ENCODE peak calls at places on chromosome 19, in four cellular contexts. One of them, this sample, is unnamed.

GRCh38 chr19:27966390-27966816 is 1246.5 kb downstream of the UQCRFS1 start:
- DNase-seq in tibial artery: no peak
- DNase-seq in HCT116: no peak
- DNase-seq in cardiac muscle cell: no peak
- DNase-seq in this sample: peak; percentile 2

GRCh38 chr19:30060872-30061556 is 119.0 kb downstream of the URI1 start:
- DNase-seq in HCT116: no peak
- DNase-seq in tibial artery: no peak
- DNase-seq in cardiac muscle cell: no peak
- DNase-seq in this sample: no peak

GRCh38 chr19:15256708-15257331 is 24.6 kb upstream of the EPHX3 start:
- DNase-seq in tibial artery: no peak
- DNase-seq in HCT116: no peak
- DNase-seq in cardiac muscle cell: no peak
- DNase-seq in this sample: no peak

GRCh38 chr19:29299416-29300380 is 86.7 kb upstream of the UQCRFS1 start:
- DNase-seq in cardiac muscle cell: no peak
- DNase-seq in HCT116: no peak
- DNase-seq in tibial artery: no peak
- DNase-seq in this sample: no peak

GRCh38 chr19:3851254-3852176 is 17.3 kb downstream of the ZFR2 start:
- DNase-seq in HCT116: peak; percentile 39
- DNase-seq in tibial artery: no peak
- DNase-seq in cardiac muscle cell: no peak
- DNase-seq in this sample: no peak

GRCh38 chr19:3034845-3035541 is 5.9 kb upstream of the TLE2 start:
- DNase-seq in HCT116: no peak
- DNase-seq in tibial artery: no peak
- DNase-seq in cardiac muscle cell: peak; percentile 37
- DNase-seq in this sample: no peak

GRCh38 chr19:5053661-5054060 is 84.7 kb downstream of the KDM4B start:
- DNase-seq in HCT116: no peak
- DNase-seq in tibial artery: no peak
- DNase-seq in cardiac muscle cell: no peak
- DNase-seq in this sample: no peak

GRCh38 chr19:4596033-4596904 is 36.8 kb upstream of the SEMA6B start:
- DNase-seq in tibial artery: no peak
- DNase-seq in HCT116: no peak
- DNase-seq in cardiac muscle cell: no peak
- DNase-seq in this sample: no peak

GRCh38 chr19:33444993-33445751 is 71.7 kb downstream of the CEBPG start:
- DNase-seq in tibial artery: no peak
- DNase-seq in cardiac muscle cell: no peak
- DNase-seq in HCT116: no peak
- DNase-seq in this sample: no peak

GRCh38 chr19:14368011-14368513 is 13.2 kb upstream of the ADGRE5 start:
- DNase-seq in HCT116: no peak
- DNase-seq in cardiac muscle cell: no peak
- DNase-seq in tibial artery: no peak
- DNase-seq in this sample: no peak

GRCh38 chr19:13334801-13335481 is 171.3 kb downstream of the CACNA1A start:
- DNase-seq in tibial artery: no peak
- DNase-seq in cardiac muscle cell: no peak
- DNase-seq in HCT116: peak; percentile 90
- DNase-seq in this sample: no peak

GRCh38 chr19:34508540-34508939 is 27.0 kb downstream of the WTIP start:
- DNase-seq in HCT116: no peak
- DNase-seq in tibial artery: no peak
- DNase-seq in cardiac muscle cell: no peak
- DNase-seq in this sample: no peak

GRCh38 chr19:5953034-5953589 is 24.8 kb downstream of the RANBP3 start:
- DNase-seq in tibial artery: no peak
- DNase-seq in cardiac muscle cell: no peak
- DNase-seq in HCT116: no peak
- DNase-seq in this sample: no peak

GRCh38 chr19:9945319-9945966 is 9.1 kb upstream of the OLFM2 start:
- DNase-seq in HCT116: no peak
- DNase-seq in cardiac muscle cell: no peak
- DNase-seq in tibial artery: peak; percentile 93
- DNase-seq in this sample: peak; percentile 26

GRCh38 chr19:35040474-35040825 is 1.1 kb upstream of the HPN start:
- DNase-seq in HCT116: no peak
- DNase-seq in tibial artery: no peak
- DNase-seq in cardiac muscle cell: no peak
- DNase-seq in this sample: no peak

GRCh38 chr19:41351339-41352245 is 2.1 kb downstream of the TGFB1 start:
- DNase-seq in cardiac muscle cell: peak; percentile 48
- DNase-seq in tibial artery: peak; percentile 75
- DNase-seq in HCT116: no peak
- DNase-seq in this sample: peak; percentile 86

GRCh38 chr19:48645652-48646191 is at the start of gene CA11:
- DNase-seq in HCT116: no peak
- DNase-seq in tibial artery: no peak
- DNase-seq in cardiac muscle cell: no peak
- DNase-seq in this sample: no peak

GRCh38 chr19:19227217-19227616 is 15.5 kb downstream of the NCAN start:
- DNase-seq in HCT116: no peak
- DNase-seq in tibial artery: no peak
- DNase-seq in cardiac muscle cell: no peak
- DNase-seq in this sample: no peak

GRCh38 chr19:28485300-28485699 is 727.7 kb downstream of the UQCRFS1 start:
- DNase-seq in tibial artery: peak; percentile 36
- DNase-seq in HCT116: no peak
- DNase-seq in cardiac muscle cell: peak; percentile 42
- DNase-seq in this sample: no peak

GRCh38 chr19:40702337-40703012 is 12.0 kb upstream of the NUMBL start:
- DNase-seq in cardiac muscle cell: peak; percentile 68
- DNase-seq in HCT116: no peak
- DNase-seq in tibial artery: no peak
- DNase-seq in this sample: no peak

GRCh38 chr19:48512504-48513288 is 1.1 kb upstream of the LMTK3 start:
- DNase-seq in tibial artery: no peak
- DNase-seq in HCT116: no peak
- DNase-seq in cardiac muscle cell: no peak
- DNase-seq in this sample: no peak

GRCh38 chr19:2503521-2504109 is 27.7 kb downstream of the GADD45B start:
- DNase-seq in tibial artery: no peak
- DNase-seq in cardiac muscle cell: peak; percentile 45
- DNase-seq in HCT116: peak; percentile 88
- DNase-seq in this sample: peak; percentile 84

GRCh38 chr19:2168619-2169424 is 5.1 kb downstream of the DOT1L start:
- DNase-seq in cardiac muscle cell: peak; percentile 88
- DNase-seq in HCT116: peak; percentile 98
- DNase-seq in tibial artery: peak; percentile 99
- DNase-seq in this sample: peak; percentile 93

GRCh38 chr19:1066748-1067340 is at the start of gene ARHGAP45:
- DNase-seq in cardiac muscle cell: no peak
- DNase-seq in HCT116: no peak
- DNase-seq in tibial artery: no peak
- DNase-seq in this sample: no peak

GRCh38 chr19:39449116-39449797 is 3.9 kb downstream of the SUPT5H start:
- DNase-seq in tibial artery: no peak
- DNase-seq in HCT116: no peak
- DNase-seq in cardiac muscle cell: no peak
- DNase-seq in this sample: no peak

GRCh38 chr19:17952041-17952976 is 14.6 kb upstream of the KCNN1 start:
- DNase-seq in cardiac muscle cell: peak; percentile 65
- DNase-seq in tibial artery: no peak
- DNase-seq in HCT116: no peak
- DNase-seq in this sample: no peak

GRCh38 chr19:6767081-6767356 is 216 bp downstream of the SH2D3A start:
- DNase-seq in cardiac muscle cell: no peak
- DNase-seq in HCT116: no peak
- DNase-seq in tibial artery: no peak
- DNase-seq in this sample: peak; percentile 58

GRCh38 chr19:58153386-58153785 is 2.8 kb upstream of the ZNF329 start:
- DNase-seq in HCT116: no peak
- DNase-seq in cardiac muscle cell: no peak
- DNase-seq in tibial artery: no peak
- DNase-seq in this sample: no peak

GRCh38 chr19:19866599-19867248 is 1.0 kb downstream of the ZNF253 start:
- DNase-seq in cardiac muscle cell: peak; percentile 73
- DNase-seq in HCT116: no peak
- DNase-seq in tibial artery: peak; percentile 21
- DNase-seq in this sample: peak; percentile 3

GRCh38 chr19:379796-380195 is 29.2 kb downstream of the C2CD4C start:
- DNase-seq in HCT116: no peak
- DNase-seq in tibial artery: no peak
- DNase-seq in cardiac muscle cell: no peak
- DNase-seq in this sample: no peak

GRCh38 chr19:2415281-2415972 is 12.0 kb downstream of the TIMM13 start:
- DNase-seq in HCT116: no peak
- DNase-seq in tibial artery: no peak
- DNase-seq in cardiac muscle cell: no peak
- DNase-seq in this sample: no peak

GRCh38 chr19:4523306-4524110 is 5.2 kb upstream of the PLIN4 start:
- DNase-seq in HCT116: peak; percentile 29
- DNase-seq in tibial artery: no peak
- DNase-seq in cardiac muscle cell: peak; percentile 70
- DNase-seq in this sample: no peak

GRCh38 chr19:35266149-35266903 is 2.4 kb upstream of the USF2 start:
- DNase-seq in HCT116: no peak
- DNase-seq in cardiac muscle cell: no peak
- DNase-seq in tibial artery: no peak
- DNase-seq in this sample: no peak

GRCh38 chr19:1102407-1103106 is 1.2 kb upstream of the GPX4 start:
- DNase-seq in tibial artery: peak; percentile 85
- DNase-seq in cardiac muscle cell: no peak
- DNase-seq in HCT116: peak; percentile 95
- DNase-seq in this sample: peak; percentile 85

GRCh38 chr19:32257326-32258073 is 87.9 kb upstream of the ZNF507 start:
- DNase-seq in HCT116: no peak
- DNase-seq in tibial artery: no peak
- DNase-seq in cardiac muscle cell: no peak
- DNase-seq in this sample: no peak

GRCh38 chr19:42197375-42197817 is 20.1 kb downstream of the DEDD2 start:
- DNase-seq in HCT116: no peak
- DNase-seq in cardiac muscle cell: no peak
- DNase-seq in tibial artery: no peak
- DNase-seq in this sample: no peak

GRCh38 chr19:19562665-19563347 is 24.7 kb downstream of the CILP2 start:
- DNase-seq in tibial artery: no peak
- DNase-seq in cardiac muscle cell: no peak
- DNase-seq in HCT116: no peak
- DNase-seq in this sample: no peak

GRCh38 chr19:13012690-13013608 is 17.7 kb downstream of the NFIX start:
- DNase-seq in cardiac muscle cell: no peak
- DNase-seq in HCT116: no peak
- DNase-seq in tibial artery: peak; percentile 87
- DNase-seq in this sample: peak; percentile 79

GRCh38 chr19:35118268-35119026 is 2.8 kb downstream of the FXYD3 start:
- DNase-seq in tibial artery: no peak
- DNase-seq in HCT116: no peak
- DNase-seq in cardiac muscle cell: no peak
- DNase-seq in this sample: no peak

GRCh38 chr19:11251650-11252314 is 10.5 kb downstream of the DOCK6 start:
- DNase-seq in cardiac muscle cell: no peak
- DNase-seq in tibial artery: no peak
- DNase-seq in HCT116: no peak
- DNase-seq in this sample: no peak

GRCh38 chr19:11257827-11258380 is 4.4 kb downstream of the DOCK6 start:
- DNase-seq in tibial artery: no peak
- DNase-seq in HCT116: no peak
- DNase-seq in cardiac muscle cell: no peak
- DNase-seq in this sample: no peak

GRCh38 chr19:11256189-11256588 is 6.1 kb downstream of the DOCK6 start:
- DNase-seq in HCT116: no peak
- DNase-seq in cardiac muscle cell: no peak
- DNase-seq in tibial artery: no peak
- DNase-seq in this sample: no peak

GRCh38 chr19:11252665-11253355 is 9.5 kb downstream of the DOCK6 start:
- DNase-seq in tibial artery: no peak
- DNase-seq in HCT116: no peak
- DNase-seq in cardiac muscle cell: no peak
- DNase-seq in this sample: no peak

GRCh38 chr19:11254662-11255061 is 7.7 kb downstream of the DOCK6 start:
- DNase-seq in HCT116: no peak
- DNase-seq in cardiac muscle cell: no peak
- DNase-seq in tibial artery: no peak
- DNase-seq in this sample: no peak
- TF ChIP-seq CTCF in HCT116: peak; percentile 40
- TF ChIP-seq CTCF in cardiac muscle cell: peak; percentile 15
- TF ChIP-seq CTCF in tibial artery: no peak
- TF ChIP-seq CTCF in this sample: no peak

GRCh38 chr19:22428299-22428913 is 6.3 kb upstream of the ZNF98 start:
- DNase-seq in cardiac muscle cell: no peak
- DNase-seq in tibial artery: no peak
- DNase-seq in HCT116: no peak
- DNase-seq in this sample: no peak
- H3K27ac ChIP-seq in cardiac muscle cell: no peak overlapping the region
- H3K27ac ChIP-seq in tibial artery: no peak overlapping the region
- H3K27ac ChIP-seq in HCT116: no peak overlapping the region
- H3K27ac ChIP-seq in this sample: no peak overlapping the region

GRCh38 chr19:45687599-45687998 is 4.2 kb downstream of the SNRPD2 start:
- DNase-seq in cardiac muscle cell: no peak
- DNase-seq in tibial artery: no peak
- DNase-seq in HCT116: no peak
- DNase-seq in this sample: no peak

GRCh38 chr19:45692187-45693111 is at the start of gene QPCTL:
- DNase-seq in cardiac muscle cell: peak; percentile 100
- DNase-seq in tibial artery: peak; percentile 98
- DNase-seq in HCT116: peak; percentile 99
- DNase-seq in this sample: peak; percentile 97

GRCh38 chr19:45691516-45692186 is at the start of gene SNRPD2:
- DNase-seq in HCT116: peak; percentile 86
- DNase-seq in cardiac muscle cell: peak; percentile 96
- DNase-seq in tibial artery: peak; percentile 94
- DNase-seq in this sample: peak; percentile 94

GRCh38 chr19:45693168-45693788 is 812 bp downstream of the QPCTL start:
- DNase-seq in HCT116: no peak
- DNase-seq in tibial artery: peak; percentile 80
- DNase-seq in cardiac muscle cell: peak; percentile 89
- DNase-seq in this sample: peak; percentile 75
- TF ChIP-seq CTCF in HCT116: peak; percentile 96
- TF ChIP-seq CTCF in tibial artery: peak; percentile 84
- TF ChIP-seq CTCF in cardiac muscle cell: peak; percentile 98
- TF ChIP-seq CTCF in this sample: peak; percentile 95

DNA sequence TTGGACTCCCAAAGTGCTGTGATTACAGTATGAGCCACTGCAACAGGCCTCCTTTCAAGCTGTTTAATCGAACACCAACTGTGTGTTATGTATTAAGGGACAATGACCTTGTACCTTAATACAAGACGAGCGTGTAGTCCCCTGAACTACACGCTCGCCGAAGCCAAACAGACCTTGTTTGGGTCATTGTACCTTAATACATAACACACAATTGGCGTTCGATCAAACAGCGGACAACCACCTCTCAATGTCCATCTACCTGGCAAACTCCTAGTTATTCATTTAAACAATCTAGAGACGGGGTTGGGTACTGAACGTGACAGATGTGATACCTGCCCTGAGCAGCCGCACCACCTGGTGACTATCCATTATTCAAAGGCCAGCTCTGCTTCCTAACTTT is 1.3 kb downstream of the CHERP start:
- DNase-seq in cardiac muscle cell: no peak
- DNase-seq in tibial artery: no peak
- DNase-seq in HCT116: no peak
- DNase-seq in this sample: no peak
- H3K27ac ChIP-seq in cardiac muscle cell: peak overlapping the region; percentile 89
- H3K27ac ChIP-seq in tibial artery: no peak overlapping the region
- H3K27ac ChIP-seq in HCT116: no peak overlapping the region
- H3K27ac ChIP-seq in this sample: no peak overlapping the region

GRCh38 chr19:49881672-49882394 is 4.3 kb downstream of the TBC1D17 start:
- DNase-seq in HCT116: no peak
- DNase-seq in cardiac muscle cell: no peak
- DNase-seq in tibial artery: no peak
- DNase-seq in this sample: peak; percentile 52
- TF ChIP-seq CTCF in HCT116: no peak
- TF ChIP-seq CTCF in cardiac muscle cell: no peak
- TF ChIP-seq CTCF in tibial artery: no peak
- TF ChIP-seq CTCF in this sample: no peak